ENCODE peak calls at places on chromosomes 2 and 18, in five cellular contexts. E is sigmoid colon; G is amniotic stem cell; U is upper lobe of left lung; I is T-helper 2 cell treated with Interferon-gamma antibody and Interleukin-4, amounts not matched to agents 5 μg/mL and 100 μg/mL, for 36 hours. A is an unnamed sample.

GRCh38 chr2:95179451-95179850 is 13.8 kb downstream of the ZNF2 start:
- DNase-seq in G (no peak), U (no peak), I (no peak), E (no peak), A (no peak)

GRCh38 chr2:162184796-162185195 is 32.7 kb upstream of the GCG start:
- DNase-seq in E (no peak), G (no peak), U (no peak), I (no peak), A (no peak)

GRCh38 chr2:11697103-11697871 is 27.3 kb upstream of the NTSR2 start:
- DNase-seq in U (peak), I (no peak), G (peak), E (peak), A (no peak)

GRCh38 chr18:43651067-43651466 is 373.8 kb upstream of the SYT4 start:
- DNase-seq in E (no peak), I (no peak), U (no peak), G (no peak), A (no peak)

GRCh38 chr2:47070920-47071824 is 83.9 kb downstream of the STPG4 start:
- DNase-seq in I (peak), E (peak), G (no peak), U (no peak), A (peak)

GRCh38 chr2:138752231-138752956 is 27.8 kb downstream of the NXPH2 start:
- DNase-seq in E (no peak), I (no peak), U (no peak), G (no peak), A (no peak)

GRCh38 chr2:24410976-24411375 is 50.6 kb upstream of the ITSN2 start:
- DNase-seq in U (no peak), G (no peak), I (no peak), E (no peak), A (no peak)

GRCh38 chr2:239178484-239178883 is 222.3 kb downstream of the HDAC4 start:
- DNase-seq in I (no peak), G (no peak), U (no peak), E (peak), A (peak)

GRCh38 chr2:47043891-47044239 is 111.2 kb downstream of the STPG4 start:
- DNase-seq in I (no peak), U (no peak), G (no peak), E (no peak), A (no peak)

GRCh38 chr2:842151-842792 is 108.4 kb upstream of the SNTG2 start:
- DNase-seq in E (no peak), G (no peak), U (no peak), I (no peak), A (no peak)

GRCh38 chr2:68767031-68767961 is 32.7 kb downstream of the ARHGAP25 start:
- DNase-seq in E (no peak), I (no peak), G (no peak), U (no peak), A (no peak)

GRCh38 chr2:98346259-98347236 is at the start of gene CNGA3:
- DNase-seq in I (peak), U (peak), E (no peak), G (no peak), A (no peak)

GRCh38 chr2:222440670-222441422 is 16.5 kb downstream of the SGPP2 start:
- DNase-seq in E (no peak), G (no peak), I (no peak), U (no peak), A (no peak)

A was measured in chondrocyte.